ENCODE peak calls at places on chromosomes 3 and 15, in ten cellular contexts. One of them, this sample, is unnamed.

GRCh38 chr15:83930813-83931212 is 276.9 kb downstream of the ADAMTSL3 start:
- DNase-seq in kidney: no peak
- DNase-seq in aorta: no peak
- DNase-seq in fibroblast of lung: no peak
- DNase-seq in astrocyte of the spinal cord: no peak
- DNase-seq in HEK293T: no peak
- DNase-seq in activated T-cell treated with anti-CD3 and anti-CD28 coated beads for 1 hour: no peak
- DNase-seq in SK-N-MC: no peak
- DNase-seq in NCI-H1694 treated with DMSO at 0.1 percent for 48 hours: no peak
- DNase-seq in T-helper 17 cell: no peak
- DNase-seq in this sample: no peak

GRCh38 chr15:92807971-92808571 is 92.1 kb upstream of the CHD2 start:
- DNase-seq in HEK293T: no peak
- DNase-seq in aorta: no peak
- DNase-seq in kidney: no peak
- DNase-seq in fibroblast of lung: no peak
- DNase-seq in SK-N-MC: no peak
- DNase-seq in activated T-cell treated with anti-CD3 and anti-CD28 coated beads for 1 hour: no peak
- DNase-seq in T-helper 17 cell: no peak
- DNase-seq in astrocyte of the spinal cord: peak
- DNase-seq in NCI-H1694 treated with DMSO at 0.1 percent for 48 hours: no peak
- DNase-seq in this sample: no peak

GRCh38 chr15:74545776-74546656 is 5.0 kb downstream of the ARID3B start:
- DNase-seq in astrocyte of the spinal cord: peak
- DNase-seq in fibroblast of lung: peak
- DNase-seq in SK-N-MC: peak
- DNase-seq in T-helper 17 cell: peak
- DNase-seq in HEK293T: peak
- DNase-seq in activated T-cell treated with anti-CD3 and anti-CD28 coated beads for 1 hour: peak
- DNase-seq in aorta: peak
- DNase-seq in NCI-H1694 treated with DMSO at 0.1 percent for 48 hours: peak
- DNase-seq in kidney: peak
- DNase-seq in this sample: peak

GRCh38 chr3:158152186-158152585 is 42.3 kb downstream of the RSRC1 start:
- DNase-seq in aorta: no peak
- DNase-seq in kidney: no peak
- DNase-seq in fibroblast of lung: peak
- DNase-seq in HEK293T: no peak
- DNase-seq in activated T-cell treated with anti-CD3 and anti-CD28 coated beads for 1 hour: no peak
- DNase-seq in astrocyte of the spinal cord: peak
- DNase-seq in SK-N-MC: no peak
- DNase-seq in NCI-H1694 treated with DMSO at 0.1 percent for 48 hours: no peak
- DNase-seq in T-helper 17 cell: no peak
- DNase-seq in this sample: no peak

GRCh38 chr3:50269460-50269859 is 513 bp downstream of the SEMA3B start:
- DNase-seq in aorta: no peak
- DNase-seq in NCI-H1694 treated with DMSO at 0.1 percent for 48 hours: no peak
- DNase-seq in T-helper 17 cell: no peak
- DNase-seq in HEK293T: no peak
- DNase-seq in kidney: no peak
- DNase-seq in astrocyte of the spinal cord: no peak
- DNase-seq in SK-N-MC: no peak
- DNase-seq in fibroblast of lung: no peak
- DNase-seq in activated T-cell treated with anti-CD3 and anti-CD28 coated beads for 1 hour: no peak
- DNase-seq in this sample: no peak

GRCh38 chr3:80889643-80890042 is 871.8 kb downstream of the GBE1 start:
- DNase-seq in astrocyte of the spinal cord: no peak
- DNase-seq in T-helper 17 cell: no peak
- DNase-seq in SK-N-MC: no peak
- DNase-seq in activated T-cell treated with anti-CD3 and anti-CD28 coated beads for 1 hour: no peak
- DNase-seq in NCI-H1694 treated with DMSO at 0.1 percent for 48 hours: no peak
- DNase-seq in fibroblast of lung: no peak
- DNase-seq in kidney: no peak
- DNase-seq in aorta: no peak
- DNase-seq in HEK293T: no peak
- DNase-seq in this sample: no peak

GRCh38 chr3:181265750-181266333 is 276.3 kb upstream of the DNAJC19 start:
- DNase-seq in kidney: no peak
- DNase-seq in NCI-H1694 treated with DMSO at 0.1 percent for 48 hours: no peak
- DNase-seq in HEK293T: no peak
- DNase-seq in SK-N-MC: no peak
- DNase-seq in T-helper 17 cell: no peak
- DNase-seq in activated T-cell treated with anti-CD3 and anti-CD28 coated beads for 1 hour: no peak
- DNase-seq in fibroblast of lung: peak
- DNase-seq in aorta: no peak
- DNase-seq in astrocyte of the spinal cord: peak
- DNase-seq in this sample: no peak

GRCh38 chr15:101522621-101523559 is 33.4 kb upstream of the PCSK6 start:
- DNase-seq in astrocyte of the spinal cord: no peak
- DNase-seq in activated T-cell treated with anti-CD3 and anti-CD28 coated beads for 1 hour: no peak
- DNase-seq in fibroblast of lung: no peak
- DNase-seq in aorta: no peak
- DNase-seq in HEK293T: no peak
- DNase-seq in kidney: no peak
- DNase-seq in T-helper 17 cell: no peak
- DNase-seq in NCI-H1694 treated with DMSO at 0.1 percent for 48 hours: no peak
- DNase-seq in SK-N-MC: no peak
- DNase-seq in this sample: no peak

GRCh38 chr3:196168808-196169391 is 42.3 kb downstream of the ZDHHC19 start:
- DNase-seq in fibroblast of lung: no peak
- DNase-seq in astrocyte of the spinal cord: peak
- DNase-seq in SK-N-MC: no peak
- DNase-seq in HEK293T: no peak
- DNase-seq in kidney: no peak
- DNase-seq in aorta: no peak
- DNase-seq in activated T-cell treated with anti-CD3 and anti-CD28 coated beads for 1 hour: no peak
- DNase-seq in T-helper 17 cell: no peak
- DNase-seq in NCI-H1694 treated with DMSO at 0.1 percent for 48 hours: peak
- DNase-seq in this sample: no peak

GRCh38 chr15:60101416-60101815 is 97.3 kb downstream of the FOXB1 start:
- DNase-seq in fibroblast of lung: no peak
- DNase-seq in astrocyte of the spinal cord: no peak
- DNase-seq in SK-N-MC: no peak
- DNase-seq in T-helper 17 cell: no peak
- DNase-seq in HEK293T: no peak
- DNase-seq in kidney: no peak
- DNase-seq in activated T-cell treated with anti-CD3 and anti-CD28 coated beads for 1 hour: no peak
- DNase-seq in NCI-H1694 treated with DMSO at 0.1 percent for 48 hours: no peak
- DNase-seq in aorta: no peak
- DNase-seq in this sample: no peak

GRCh38 chr15:97566957-97567356 is 393.5 kb upstream of the ARRDC4 start:
- DNase-seq in T-helper 17 cell: no peak
- DNase-seq in NCI-H1694 treated with DMSO at 0.1 percent for 48 hours: no peak
- DNase-seq in activated T-cell treated with anti-CD3 and anti-CD28 coated beads for 1 hour: no peak
- DNase-seq in aorta: no peak
- DNase-seq in astrocyte of the spinal cord: no peak
- DNase-seq in SK-N-MC: no peak
- DNase-seq in HEK293T: no peak
- DNase-seq in kidney: no peak
- DNase-seq in fibroblast of lung: no peak
- DNase-seq in this sample: no peak

GRCh38 chr15:85306946-85307686 is 73.3 kb upstream of the AKAP13 start:
- DNase-seq in SK-N-MC: no peak
- DNase-seq in kidney: no peak
- DNase-seq in activated T-cell treated with anti-CD3 and anti-CD28 coated beads for 1 hour: no peak
- DNase-seq in astrocyte of the spinal cord: no peak
- DNase-seq in aorta: no peak
- DNase-seq in fibroblast of lung: no peak
- DNase-seq in T-helper 17 cell: no peak
- DNase-seq in HEK293T: no peak
- DNase-seq in NCI-H1694 treated with DMSO at 0.1 percent for 48 hours: no peak
- DNase-seq in this sample: no peak

This sample was measured in CMK.